ENCODE peak calls at places on chromosomes 5 and 9, in seven cellular contexts. One of them, this sample, is unnamed.

GRCh38 chr9:127340721-127341120 is 56.2 kb upstream of the SLC2A8 start:
- DNase-seq in bronchial epithelial cell: no peak
- DNase-seq in HCT116: no peak
- DNase-seq in cardiac muscle cell: peak; percentile 17
- DNase-seq in HFFc6: no peak
- DNase-seq in stomach: no peak
- DNase-seq in dorsolateral prefrontal cortex: no peak
- DNase-seq in this sample: no peak

GRCh38 chr9:27528278-27528885 is 1.2 kb downstream of the MOB3B start:
- DNase-seq in bronchial epithelial cell: peak; percentile 79
- DNase-seq in cardiac muscle cell: peak; percentile 74
- DNase-seq in HFFc6: no peak
- DNase-seq in dorsolateral prefrontal cortex: peak; percentile 64
- DNase-seq in stomach: peak; percentile 84
- DNase-seq in HCT116: no peak
- DNase-seq in this sample: no peak

GRCh38 chr9:124259273-124260078 is 1.7 kb downstream of the NEK6 start:
- DNase-seq in dorsolateral prefrontal cortex: no peak
- DNase-seq in HFFc6: peak; percentile 80
- DNase-seq in HCT116: peak; percentile 54
- DNase-seq in bronchial epithelial cell: peak; percentile 79
- DNase-seq in cardiac muscle cell: peak; percentile 90
- DNase-seq in stomach: peak; percentile 84
- DNase-seq in this sample: peak; percentile 71

GRCh38 chr5:134130239-134130945 is 15.9 kb downstream of the TCF7 start:
- DNase-seq in bronchial epithelial cell: no peak
- DNase-seq in cardiac muscle cell: no peak
- DNase-seq in HFFc6: no peak
- DNase-seq in stomach: no peak
- DNase-seq in HCT116: no peak
- DNase-seq in dorsolateral prefrontal cortex: no peak
- DNase-seq in this sample: no peak

GRCh38 chr5:139707445-139708003 is 59.4 kb downstream of the CXXC5 start:
- DNase-seq in HFFc6: no peak
- DNase-seq in bronchial epithelial cell: no peak
- DNase-seq in stomach: no peak
- DNase-seq in dorsolateral prefrontal cortex: no peak
- DNase-seq in HCT116: no peak
- DNase-seq in cardiac muscle cell: no peak
- DNase-seq in this sample: no peak

GRCh38 chr9:72292874-72293607 is 72.0 kb downstream of the ZFAND5 start:
- DNase-seq in cardiac muscle cell: peak; percentile 98
- DNase-seq in HFFc6: peak; percentile 14
- DNase-seq in bronchial epithelial cell: peak; percentile 91
- DNase-seq in stomach: peak; percentile 36
- DNase-seq in dorsolateral prefrontal cortex: no peak
- DNase-seq in HCT116: no peak
- DNase-seq in this sample: peak; percentile 46

GRCh38 chr9:89701221-89701798 is 96.5 kb downstream of the GADD45G start:
- DNase-seq in dorsolateral prefrontal cortex: no peak
- DNase-seq in bronchial epithelial cell: no peak
- DNase-seq in stomach: no peak
- DNase-seq in HFFc6: no peak
- DNase-seq in HCT116: no peak
- DNase-seq in cardiac muscle cell: no peak
- DNase-seq in this sample: no peak

GRCh38 chr9:32426278-32426939 is 42.0 kb downstream of the ACO1 start:
- DNase-seq in bronchial epithelial cell: peak; percentile 81
- DNase-seq in HFFc6: peak; percentile 64
- DNase-seq in HCT116: no peak
- DNase-seq in stomach: peak; percentile 68
- DNase-seq in cardiac muscle cell: peak; percentile 94
- DNase-seq in dorsolateral prefrontal cortex: peak; percentile 59
- DNase-seq in this sample: no peak

GRCh38 chr5:158406884-158407790 is 548.2 kb upstream of the CLINT1 start:
- DNase-seq in HFFc6: peak; percentile 65
- DNase-seq in stomach: no peak
- DNase-seq in HCT116: no peak
- DNase-seq in bronchial epithelial cell: peak; percentile 94
- DNase-seq in cardiac muscle cell: peak; percentile 80
- DNase-seq in dorsolateral prefrontal cortex: no peak
- DNase-seq in this sample: no peak

GRCh38 chr5:6484446-6484845 is 35.8 kb downstream of the UBE2QL1 start:
- DNase-seq in bronchial epithelial cell: no peak
- DNase-seq in cardiac muscle cell: no peak
- DNase-seq in dorsolateral prefrontal cortex: no peak
- DNase-seq in HFFc6: no peak
- DNase-seq in HCT116: no peak
- DNase-seq in stomach: peak; percentile 22
- DNase-seq in this sample: no peak

GRCh38 chr9:137716694-137717287 is 98.0 kb downstream of the EHMT1 start:
- DNase-seq in stomach: no peak
- DNase-seq in bronchial epithelial cell: no peak
- DNase-seq in cardiac muscle cell: no peak
- DNase-seq in dorsolateral prefrontal cortex: no peak
- DNase-seq in HCT116: no peak
- DNase-seq in HFFc6: no peak
- DNase-seq in this sample: no peak

GRCh38 chr9:36584626-36585460 is 12.1 kb downstream of the MELK start:
- DNase-seq in bronchial epithelial cell: peak; percentile 77
- DNase-seq in stomach: no peak
- DNase-seq in cardiac muscle cell: peak; percentile 49
- DNase-seq in dorsolateral prefrontal cortex: no peak
- DNase-seq in HFFc6: peak; percentile 86
- DNase-seq in HCT116: no peak
- DNase-seq in this sample: no peak

GRCh38 chr5:135133698-135134515 is 99.9 kb upstream of the PITX1 start:
- DNase-seq in dorsolateral prefrontal cortex: no peak
- DNase-seq in cardiac muscle cell: no peak
- DNase-seq in HCT116: no peak
- DNase-seq in HFFc6: no peak
- DNase-seq in bronchial epithelial cell: no peak
- DNase-seq in stomach: peak; percentile 35
- DNase-seq in this sample: no peak

GRCh38 chr5:38666668-38667498 is 110.4 kb upstream of the LIFR start:
- DNase-seq in bronchial epithelial cell: peak; percentile 21
- DNase-seq in stomach: peak; percentile 68
- DNase-seq in HCT116: peak; percentile 19
- DNase-seq in HFFc6: peak; percentile 36
- DNase-seq in cardiac muscle cell: peak; percentile 74
- DNase-seq in dorsolateral prefrontal cortex: no peak
- DNase-seq in this sample: peak; percentile 76

GRCh38 chr5:121987685-121988073 is 25.9 kb downstream of the SRFBP1 start:
- DNase-seq in stomach: no peak
- DNase-seq in bronchial epithelial cell: no peak
- DNase-seq in cardiac muscle cell: no peak
- DNase-seq in HCT116: no peak
- DNase-seq in dorsolateral prefrontal cortex: no peak
- DNase-seq in HFFc6: peak; percentile 17
- DNase-seq in this sample: peak; percentile 75

GRCh38 chr9:124260769-124261603 is 3.2 kb downstream of the NEK6 start:
- DNase-seq in HCT116: no peak
- DNase-seq in HFFc6: peak; percentile 60
- DNase-seq in dorsolateral prefrontal cortex: no peak
- DNase-seq in bronchial epithelial cell: peak; percentile 72
- DNase-seq in stomach: peak; percentile 40
- DNase-seq in cardiac muscle cell: peak; percentile 80
- DNase-seq in this sample: no peak

GRCh38 chr5:135371738-135372232 is 27.2 kb downstream of the MACROH2A1 start:
- DNase-seq in HFFc6: peak; percentile 58
- DNase-seq in stomach: no peak
- DNase-seq in cardiac muscle cell: no peak
- DNase-seq in dorsolateral prefrontal cortex: no peak
- DNase-seq in bronchial epithelial cell: peak; percentile 44
- DNase-seq in HCT116: no peak
- DNase-seq in this sample: peak; percentile 32

GRCh38 chr5:54703091-54703490 is 185.5 kb downstream of the SNX18 start:
- DNase-seq in dorsolateral prefrontal cortex: no peak
- DNase-seq in HCT116: no peak
- DNase-seq in stomach: no peak
- DNase-seq in cardiac muscle cell: peak; percentile 82
- DNase-seq in HFFc6: peak; percentile 94
- DNase-seq in bronchial epithelial cell: peak; percentile 64
- DNase-seq in this sample: no peak

GRCh38 chr9:114401344-114401743 is 13.6 kb upstream of the AKNA start:
- DNase-seq in cardiac muscle cell: no peak
- DNase-seq in bronchial epithelial cell: no peak
- DNase-seq in HCT116: no peak
- DNase-seq in stomach: no peak
- DNase-seq in HFFc6: no peak
- DNase-seq in dorsolateral prefrontal cortex: no peak
- DNase-seq in this sample: no peak

GRCh38 chr9:134358026-134358967 is 32.0 kb downstream of the RXRA start:
- DNase-seq in HFFc6: no peak
- DNase-seq in dorsolateral prefrontal cortex: no peak
- DNase-seq in stomach: peak; percentile 62
- DNase-seq in cardiac muscle cell: peak; percentile 46
- DNase-seq in bronchial epithelial cell: peak; percentile 62
- DNase-seq in HCT116: no peak
- DNase-seq in this sample: no peak

GRCh38 chr5:1193591-1193985 is 7.8 kb upstream of the SLC6A19 start:
- DNase-seq in dorsolateral prefrontal cortex: no peak
- DNase-seq in cardiac muscle cell: no peak
- DNase-seq in bronchial epithelial cell: no peak
- DNase-seq in HCT116: no peak
- DNase-seq in HFFc6: no peak
- DNase-seq in stomach: no peak
- DNase-seq in this sample: no peak

GRCh38 chr5:32753765-32754164 is 42.6 kb downstream of the NPR3 start:
- DNase-seq in HCT116: no peak
- DNase-seq in dorsolateral prefrontal cortex: no peak
- DNase-seq in stomach: no peak
- DNase-seq in cardiac muscle cell: no peak
- DNase-seq in HFFc6: peak; percentile 45
- DNase-seq in bronchial epithelial cell: no peak
- DNase-seq in this sample: no peak

GRCh38 chr9:130213898-130214761 is 41.9 kb downstream of the NCS1 start:
- DNase-seq in HFFc6: no peak
- DNase-seq in cardiac muscle cell: peak; percentile 40
- DNase-seq in dorsolateral prefrontal cortex: no peak
- DNase-seq in bronchial epithelial cell: no peak
- DNase-seq in stomach: no peak
- DNase-seq in HCT116: no peak
- DNase-seq in this sample: no peak

GRCh38 chr5:172319708-172320441 is 36.3 kb upstream of the UBTD2 start:
- DNase-seq in dorsolateral prefrontal cortex: no peak
- DNase-seq in stomach: no peak
- DNase-seq in HFFc6: no peak
- DNase-seq in HCT116: no peak
- DNase-seq in bronchial epithelial cell: no peak
- DNase-seq in cardiac muscle cell: no peak
- DNase-seq in this sample: no peak

GRCh38 chr9:120109242-120109641 is 470.7 kb downstream of the CDK5RAP2 start:
- DNase-seq in cardiac muscle cell: no peak
- DNase-seq in HCT116: peak; percentile 44
- DNase-seq in stomach: no peak
- DNase-seq in HFFc6: no peak
- DNase-seq in dorsolateral prefrontal cortex: no peak
- DNase-seq in bronchial epithelial cell: no peak
- DNase-seq in this sample: no peak

GRCh38 chr9:133506653-133507038 is 18.1 kb downstream of the MYMK start:
- DNase-seq in bronchial epithelial cell: no peak
- DNase-seq in stomach: peak; percentile 65
- DNase-seq in dorsolateral prefrontal cortex: no peak
- DNase-seq in HCT116: no peak
- DNase-seq in cardiac muscle cell: peak; percentile 92
- DNase-seq in HFFc6: peak; percentile 92
- DNase-seq in this sample: peak; percentile 8

GRCh38 chr9:76221423-76221822 is 172.8 kb downstream of the RFK start:
- DNase-seq in dorsolateral prefrontal cortex: no peak
- DNase-seq in HCT116: no peak
- DNase-seq in bronchial epithelial cell: no peak
- DNase-seq in stomach: no peak
- DNase-seq in HFFc6: no peak
- DNase-seq in cardiac muscle cell: no peak
- DNase-seq in this sample: peak; percentile 19

GRCh38 chr5:108765647-108766046 is 17.9 kb downstream of the FER start:
- DNase-seq in HFFc6: no peak
- DNase-seq in dorsolateral prefrontal cortex: no peak
- DNase-seq in cardiac muscle cell: no peak
- DNase-seq in stomach: no peak
- DNase-seq in bronchial epithelial cell: peak; percentile 44
- DNase-seq in HCT116: no peak
- DNase-seq in this sample: no peak

GRCh38 chr9:9791621-9792020 is 821.2 kb downstream of the PTPRD start:
- DNase-seq in HCT116: no peak
- DNase-seq in bronchial epithelial cell: peak; percentile 12
- DNase-seq in cardiac muscle cell: peak; percentile 1
- DNase-seq in dorsolateral prefrontal cortex: no peak
- DNase-seq in HFFc6: no peak
- DNase-seq in stomach: no peak
- DNase-seq in this sample: no peak

GRCh38 chr9:112925058-112925641 is 34.5 kb upstream of the SLC46A2 start:
- DNase-seq in dorsolateral prefrontal cortex: peak; percentile 11
- DNase-seq in cardiac muscle cell: peak; percentile 52
- DNase-seq in HCT116: peak; percentile 39
- DNase-seq in HFFc6: peak; percentile 13
- DNase-seq in stomach: no peak
- DNase-seq in bronchial epithelial cell: peak; percentile 33
- DNase-seq in this sample: no peak
- TF ChIP-seq CTCF in dorsolateral prefrontal cortex: peak; percentile 55
- TF ChIP-seq CTCF in cardiac muscle cell: peak; percentile 39
- TF ChIP-seq CTCF in HCT116: peak; percentile 49
- TF ChIP-seq CTCF in HFFc6: peak; percentile 75
- TF ChIP-seq CTCF in stomach: no peak
- TF ChIP-seq CTCF in bronchial epithelial cell: peak; percentile 48
- TF ChIP-seq CTCF in this sample: peak; percentile 74

DNA sequence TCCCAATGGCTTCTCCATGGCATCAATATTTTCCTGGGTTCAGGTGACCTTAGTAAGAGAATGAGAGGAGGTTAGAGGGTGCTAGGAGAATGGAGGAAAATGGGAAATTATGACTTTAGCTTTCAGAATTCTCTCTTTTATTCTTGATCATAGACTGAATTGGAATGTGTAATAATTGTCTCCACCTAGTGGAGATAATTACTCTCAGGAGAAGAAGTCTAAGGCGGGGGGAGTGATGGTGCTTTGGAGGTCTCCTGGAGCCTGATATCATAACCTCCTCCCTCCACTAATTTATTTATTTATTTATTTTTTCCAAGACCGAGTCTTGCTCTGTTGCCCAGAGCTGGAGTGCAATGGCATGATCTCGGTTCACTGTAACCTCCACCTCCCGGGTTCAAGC is 221.3 kb downstream of the GRIA1 start:
- DNase-seq in bronchial epithelial cell: peak; percentile 15
- DNase-seq in HFFc6: no peak
- DNase-seq in stomach: no peak
- DNase-seq in HCT116: no peak
- DNase-seq in cardiac muscle cell: no peak
- DNase-seq in dorsolateral prefrontal cortex: no peak
- DNase-seq in this sample: no peak
- TF ChIP-seq CTCF in bronchial epithelial cell: peak; percentile 24
- TF ChIP-seq CTCF in HFFc6: peak; percentile 76
- TF ChIP-seq CTCF in stomach: no peak
- TF ChIP-seq CTCF in HCT116: peak; percentile 38
- TF ChIP-seq CTCF in cardiac muscle cell: no peak
- TF ChIP-seq CTCF in dorsolateral prefrontal cortex: no peak
- TF ChIP-seq CTCF in this sample: peak; percentile 18

GRCh38 chr5:141641634-141642278 is 5.0 kb downstream of the RELL2 start:
- DNase-seq in dorsolateral prefrontal cortex: no peak
- DNase-seq in cardiac muscle cell: peak; percentile 60
- DNase-seq in HFFc6: peak; percentile 79
- DNase-seq in stomach: no peak
- DNase-seq in bronchial epithelial cell: peak; percentile 87
- DNase-seq in HCT116: no peak
- DNase-seq in this sample: no peak
- TF ChIP-seq CTCF in dorsolateral prefrontal cortex: no peak
- TF ChIP-seq CTCF in cardiac muscle cell: peak; percentile 35
- TF ChIP-seq CTCF in HFFc6: peak; percentile 76
- TF ChIP-seq CTCF in stomach: no peak
- TF ChIP-seq CTCF in bronchial epithelial cell: peak; percentile 34
- TF ChIP-seq CTCF in HCT116: peak; percentile 56
- TF ChIP-seq CTCF in this sample: no peak

GRCh38 chr5:132420706-132421272 is 51.3 kb downstream of the SLC22A5 start:
- DNase-seq in HCT116: no peak
- DNase-seq in cardiac muscle cell: no peak
- DNase-seq in HFFc6: no peak
- DNase-seq in dorsolateral prefrontal cortex: no peak
- DNase-seq in stomach: no peak
- DNase-seq in bronchial epithelial cell: no peak
- DNase-seq in this sample: no peak
- TF ChIP-seq CTCF in HCT116: no peak
- TF ChIP-seq CTCF in cardiac muscle cell: no peak
- TF ChIP-seq CTCF in HFFc6: no peak
- TF ChIP-seq CTCF in dorsolateral prefrontal cortex: no peak
- TF ChIP-seq CTCF in stomach: no peak
- TF ChIP-seq CTCF in bronchial epithelial cell: no peak
- TF ChIP-seq CTCF in this sample: no peak

This sample was measured in LNCaP clone FGC.